ENCODE peak calls at places on chromosomes 11 and 22, in ten cellular contexts. Y is activated CD4-positive, CD25-positive, alpha-beta regulatory T cell; U is stimulated activated CD4-positive, alpha-beta T cell treated with anti-CD3 and anti-CD28 coated beads, Interleukin-1b, Interleukin-23, amount 100 ng/mL, for 1 hour; R is brain pericyte; Q is activated T-helper 1 cell treated with anti-CD3 and anti-CD28 coated beads, Interleukin-2, amount 50 U/mL, for 16 hours; I is stimulated activated CD8-positive, alpha-beta memory T cell treated with anti-CD3 and anti-CD28 coated beads, Interleukin-7, amount 100 ng/mL, for 1 hour; B is GOT3; M is fibroblast of the conjunctiva; L is cerebellum; K is NCI-H774. G is an unnamed sample.

GRCh38 chr11:43282607-43283440 is 29.0 kb upstream of the API5 start:
- DNase-seq in M (peak), U (no peak), R (no peak), B (no peak), K (peak), L (peak), Y (no peak), I (peak), Q (no peak), G (peak)

GRCh38 chr11:3622521-3622920 is 19.3 kb downstream of the ART5 start:
- DNase-seq in B (no peak), I (no peak), M (no peak), R (no peak), U (no peak), L (no peak), Q (no peak), K (no peak), Y (no peak), G (no peak)

GRCh38 chr22:46738961-46739870 is 1.2 kb upstream of the CERK start:
- DNase-seq in R (no peak), I (no peak), B (no peak), K (no peak), L (no peak), M (peak), Q (peak), U (peak), Y (no peak), G (no peak)

GRCh38 chr22:19182472-19183157 is 4.1 kb upstream of the SLC25A1 start:
- DNase-seq in U (no peak), R (no peak), B (no peak), L (no peak), Q (no peak), I (no peak), K (no peak), Y (no peak), M (no peak), G (no peak)

GRCh38 chr11:6468712-6469495 is 4.8 kb downstream of the TRIM3 start:
- DNase-seq in B (no peak), M (peak), K (peak), L (peak), R (peak), I (no peak), Q (no peak), U (no peak), Y (no peak), G (peak)

GRCh38 chr11:68838572-68838964 is 3.1 kb downstream of the CPT1A start:
- DNase-seq in I (no peak), Y (no peak), B (no peak), L (no peak), M (no peak), U (no peak), R (no peak), K (no peak), Q (no peak), G (no peak)

GRCh38 chr11:13169709-13170108 is 107.9 kb upstream of the BMAL1 start:
- DNase-seq in B (no peak), L (no peak), R (peak), Q (no peak), K (no peak), U (no peak), Y (no peak), M (peak), I (no peak), G (peak)

GRCh38 chr11:79906189-79906588 is 465.4 kb upstream of the TENM4 start:
- DNase-seq in K (no peak), Y (no peak), M (no peak), U (no peak), Q (no peak), B (no peak), I (no peak), R (no peak), L (no peak), G (no peak)

GRCh38 chr11:97289823-97290222 is 900.0 kb downstream of the JRKL start:
- DNase-seq in K (no peak), U (no peak), B (no peak), Q (no peak), M (no peak), R (no peak), Y (no peak), L (no peak), I (no peak), G (no peak)

GRCh38 chr22:30492144-30492543 is 13.4 kb downstream of the SEC14L4 start:
- DNase-seq in K (no peak), Y (no peak), Q (no peak), U (no peak), B (no peak), I (no peak), M (no peak), L (no peak), R (no peak), G (no peak)

GRCh38 chr11:120660024-120660565 is 148.5 kb downstream of the GRIK4 start:
- DNase-seq in R (no peak), U (no peak), K (no peak), M (no peak), Q (no peak), L (no peak), I (no peak), Y (no peak), B (no peak), G (peak)

GRCh38 chr22:48838376-48838775 is 989.3 kb downstream of the BRD1 start:
- DNase-seq in I (no peak), M (no peak), R (no peak), B (no peak), U (no peak), Q (no peak), K (no peak), Y (no peak), L (no peak), G (no peak)

GRCh38 chr11:47587039-47587675 is 679 bp downstream of the FAM180B start:
- DNase-seq in R (no peak), L (no peak), I (no peak), Y (no peak), U (no peak), Q (no peak), K (no peak), M (no peak), B (no peak), G (no peak)

GRCh38 chr11:7609015-7609414 is 64.3 kb downstream of the CYB5R2 start:
- DNase-seq in L (no peak), B (no peak), Q (no peak), I (no peak), Y (no peak), R (no peak), U (no peak), M (no peak), K (no peak), G (no peak)

GRCh38 chr11:20000393-20001134 is 159.7 kb downstream of the DBX1 start:
- DNase-seq in K (peak), Q (no peak), Y (no peak), B (no peak), M (no peak), I (no peak), L (peak), R (no peak), U (no peak), G (no peak)

GRCh38 chr11:2318123-2318522 is 16.3 kb downstream of the TSPAN32 start:
- DNase-seq in Y (no peak), B (no peak), K (no peak), M (no peak), L (no peak), R (no peak), Q (no peak), U (no peak), I (no peak), G (no peak)

GRCh38 chr22:19174106-19175025 is 4.2 kb downstream of the SLC25A1 start:
- DNase-seq in U (no peak), Q (no peak), R (no peak), B (no peak), Y (no peak), K (no peak), M (peak), I (no peak), L (no peak), G (peak)

GRCh38 chr22:19122752-19123492 is 710 bp upstream of the DGCR2 start:
- DNase-seq in I (no peak), K (no peak), M (no peak), U (no peak), Q (no peak), L (no peak), R (no peak), B (no peak), Y (no peak), G (no peak)

GRCh38 chr11:75263944-75264349 is 23.4 kb downstream of the TPBGL start:
- DNase-seq in U (no peak), B (no peak), L (no peak), I (no peak), M (no peak), Y (no peak), Q (no peak), K (no peak), R (no peak), G (no peak)

GRCh38 chr11:67393437-67393836 is 1.7 kb downstream of the RAD9A start:
- DNase-seq in R (no peak), Q (no peak), M (no peak), U (no peak), L (no peak), Y (no peak), B (no peak), K (no peak), I (no peak), G (no peak)

G was measured in dermis microvascular lymphatic vessel endothelial cell.